ENCODE peak calls at places on chromosomes 5 and 9, in eight cellular contexts. E is stimulated activated CD4-positive, alpha-beta T cell treated with anti-CD3 and anti-CD28 coated beads, Interleukin-4, amount 100 ng/mL, for 48 hours; S is brain microvascular endothelial cell; N is activated CD4-positive, CD25-positive, alpha-beta regulatory T cell treated with anti-CD3 and anti-CD28 coated beads, Interleukin-2, amount 50 U/mL, for 72 hours; C is stimulated activated CD8-positive, alpha-beta memory T cell treated with anti-CD3 and anti-CD28 coated beads, Interleukin-12 subunit alpha, Interleukin-12 subunit beta, amount 100 ng/mL, for 1 hour; L is iris pigment epithelial cell; J is mesothelial cell of epicardium; R is naive thymus-derived CD8-positive, alpha-beta T cell. Y is an unnamed sample.

GRCh38 chr5:74648835-74649286 is 8.3 kb upstream of the ENC1 start:
- DNase-seq in E (no peak), S (no peak), N (no peak), C (no peak), L (peak; percentile 71), J (no peak), R (peak; percentile 62), Y (peak; percentile 31)

GRCh38 chr9:129885018-129885669 is 49.9 kb downstream of the USP20 start:
- DNase-seq in E (peak; percentile 32), S (no peak), N (peak; percentile 63), C (no peak), L (no peak), J (no peak), R (peak; percentile 46), Y (no peak)

GRCh38 chr5:9454012-9454481 is 91.8 kb downstream of the SEMA5A start:
- DNase-seq in E (no peak), S (no peak), N (no peak), C (no peak), L (peak; percentile 26), J (no peak), R (no peak), Y (no peak)

GRCh38 chr5:121144764-121145163 is 680.7 kb downstream of the PRR16 start:
- DNase-seq in E (no peak), S (no peak), N (no peak), C (no peak), L (peak; percentile 31), J (no peak), R (no peak), Y (no peak)

GRCh38 chr5:29516224-29516623 is 1677.3 kb upstream of the CDH6 start:
- DNase-seq in E (no peak), S (no peak), N (no peak), C (no peak), L (no peak), J (no peak), R (no peak), Y (no peak)

GRCh38 chr9:109467936-109468335 is 30.2 kb downstream of the PTPN3 start:
- DNase-seq in E (no peak), S (no peak), N (no peak), C (no peak), L (peak; percentile 61), J (no peak), R (no peak), Y (no peak)

GRCh38 chr9:88932766-88933165 is 58.5 kb upstream of the S1PR3 start:
- DNase-seq in E (no peak), S (no peak), N (no peak), C (no peak), L (no peak), J (no peak), R (no peak), Y (no peak)

GRCh38 chr9:4344946-4345345 is 45.1 kb upstream of the GLIS3 start:
- DNase-seq in E (peak; percentile 11), S (no peak), N (no peak), C (no peak), L (peak; percentile 47), J (no peak), R (no peak), Y (no peak)

GRCh38 chr5:40871177-40871576 is 30.0 kb downstream of the CARD6 start:
- DNase-seq in E (no peak), S (no peak), N (no peak), C (no peak), L (peak; percentile 27), J (no peak), R (no peak), Y (no peak)

GRCh38 chr9:133770076-133770777 is 32.1 kb upstream of the SARDH start:
- DNase-seq in E (no peak), S (no peak), N (peak; percentile 25), C (no peak), L (no peak), J (peak; percentile 38), R (no peak), Y (no peak)

GRCh38 chr5:163395794-163396193 is 41.6 kb upstream of the CCNG1 start:
- DNase-seq in E (no peak), S (no peak), N (no peak), C (no peak), L (no peak), J (no peak), R (no peak), Y (no peak)

GRCh38 chr5:77641963-77642589 is 3.6 kb upstream of the OTP start:
- DNase-seq in E (no peak), S (no peak), N (no peak), C (no peak), L (no peak), J (no peak), R (no peak), Y (no peak)

GRCh38 chr9:135792268-135793128 is 90.5 kb downstream of the KCNT1 start:
- DNase-seq in E (no peak), S (no peak), N (no peak), C (no peak), L (no peak), J (no peak), R (no peak), Y (no peak)

GRCh38 chr5:150558088-150558621 is 50.2 kb downstream of the NDST1 start:
- DNase-seq in E (no peak), S (no peak), N (no peak), C (no peak), L (no peak), J (no peak), R (no peak), Y (no peak)

GRCh38 chr9:119322137-119322695 is 47.0 kb downstream of the BRINP1 start:
- DNase-seq in E (no peak), S (no peak), N (no peak), C (no peak), L (peak; percentile 16), J (no peak), R (no peak), Y (no peak)

Y was measured in GM12892.